ENCODE peak calls at places on chromosomes 4 and X, in five cellular contexts. K is fibroblast of mammary gland; R is lung microvascular endothelial cell; C is activated T-cell treated with anti-CD3 and anti-CD28 coated beads, Interleukin-2, amount 50 U/mL, for 4 hours; S is HEK293T. Z is an unnamed sample.

GRCh38 chr4:94819779-94820178 is 62.0 kb downstream of the BMPR1B start:
- DNase-seq in S (no peak), C (no peak), K (no peak), R (no peak), Z (no peak)

GRCh38 chr4:26131711-26132110 is 189.1 kb upstream of the RBPJ start:
- DNase-seq in C (peak), K (no peak), S (no peak), R (no peak), Z (no peak)

GRCh38 chr4:95165926-95166524 is 382.7 kb downstream of the UNC5C start:
- DNase-seq in S (peak), R (peak), C (no peak), K (peak), Z (no peak)

GRCh38 chr4:7423391-7423790 is 11.3 kb downstream of the PSAPL1 start:
- DNase-seq in K (no peak), R (no peak), S (no peak), C (no peak), Z (no peak)

GRCh38 chrX:131227608-131228007 is 61.5 kb downstream of the IGSF1 start:
- DNase-seq in S (no peak), R (no peak), K (no peak), C (no peak), Z (no peak)

GRCh38 chr4:12949719-12950118 is 534.4 kb downstream of the RAB28 start:
- DNase-seq in R (no peak), C (no peak), K (no peak), S (no peak), Z (no peak)

GRCh38 chrX:63761639-63762038 is 23.4 kb downstream of the ARHGEF9 start:
- DNase-seq in C (no peak), S (no peak), K (no peak), R (no peak), Z (no peak)

GRCh38 chr4:179225594-179225993 is 1783.4 kb upstream of the AGA start:
- DNase-seq in S (no peak), C (no peak), K (no peak), R (no peak), Z (no peak)

GRCh38 chr4:7842384-7843279 is 97.0 kb downstream of the AFAP1 start:
- DNase-seq in R (peak), C (no peak), S (no peak), K (peak), Z (peak)

GRCh38 chrX:112642349-112642748 is 37.4 kb downstream of the LHFPL1 start:
- DNase-seq in C (no peak), K (peak), S (peak), R (peak), Z (peak)

GRCh38 chr4:175139205-175139604 is 221.0 kb downstream of the ADAM29 start:
- DNase-seq in K (no peak), C (no peak), S (no peak), R (no peak), Z (no peak)

GRCh38 chr4:112109455-112110425 is 35.5 kb upstream of the FAM241A start:
- DNase-seq in K (peak), S (no peak), R (peak), C (no peak), Z (no peak)

GRCh38 chrX:110407910-110408545 is 49.4 kb downstream of the RTL9 start:
- DNase-seq in K (peak), R (peak), S (peak), C (peak), Z (no peak)

GRCh38 chr4:149371021-149371420 is 444.6 kb downstream of the IQCM start:
- DNase-seq in K (peak), S (peak), R (peak), C (no peak), Z (no peak)

GRCh38 chr4:140807491-140808257 is 51.5 kb upstream of the TBC1D9 start:
- DNase-seq in S (no peak), K (no peak), R (peak), C (no peak), Z (no peak)

GRCh38 chr4:113742643-113743042 is 18.9 kb downstream of the CAMK2D start:
- DNase-seq in K (no peak), C (no peak), S (no peak), R (peak), Z (no peak)

Z was measured in mesothelial cell of epicardium.